ENCODE peak calls at places on chromosomes 2 and 18, in ten cellular contexts. W is C1 segment of cervical spinal cord; Q is naive thymus-derived CD4-positive, alpha-beta T cell; Y is ACHN; V is right cardiac atrium; F is iris pigment epithelial cell; Z is H9; M is activated CD4-positive, alpha-beta T cell treated with anti-CD3 and anti-CD28 coated beads for 1 hour; K is GM12864; S is Karpas-422. H is an unnamed sample.

GRCh38 chr2:223076573-223076972 is 24.6 kb downstream of the KCNE4 start:
- DNase-seq in W (no peak), Q (no peak), Y (no peak), V (no peak), F (peak; percentile 67), Z (no peak), M (no peak), K (no peak), S (no peak), H (no peak)

GRCh38 chr2:28360066-28360741 is 32.5 kb upstream of the FOSL2 start:
- DNase-seq in W (no peak), Q (no peak), Y (no peak), V (peak; percentile 45), F (no peak), Z (no peak), M (no peak), K (no peak), S (no peak), H (no peak)

GRCh38 chr2:215843579-215843978 is 169.8 kb downstream of the MREG start:
- DNase-seq in W (no peak), Q (no peak), Y (peak; percentile 55), V (peak; percentile 53), F (peak; percentile 91), Z (no peak), M (no peak), K (no peak), S (no peak), H (no peak)

GRCh38 chr2:147468963-147469362 is 375.9 kb upstream of the ACVR2A start:
- DNase-seq in W (no peak), Q (no peak), Y (no peak), V (no peak), F (no peak), Z (no peak), M (no peak), K (no peak), S (no peak), H (no peak)

GRCh38 chr2:100992262-100992661 is 9.8 kb upstream of the RPL31 start:
- DNase-seq in W (no peak), Q (no peak), Y (no peak), V (no peak), F (no peak), Z (no peak), M (no peak), K (no peak), S (no peak), H (no peak)

GRCh38 chr2:232418466-232419244 is 12.0 kb downstream of the ALPG start:
- DNase-seq in W (no peak), Q (no peak), Y (no peak), V (no peak), F (peak; percentile 38), Z (no peak), M (no peak), K (no peak), S (no peak), H (no peak)

GRCh38 chr2:207394203-207394741 is 135.5 kb upstream of the CREB1 start:
- DNase-seq in W (no peak), Q (no peak), Y (peak; percentile 25), V (no peak), F (peak; percentile 66), Z (no peak), M (no peak), K (no peak), S (no peak), H (no peak)

GRCh38 chr18:21391074-21391673 is 149.1 kb downstream of the GREB1L start:
- DNase-seq in W (no peak), Q (no peak), Y (peak; percentile 34), V (no peak), F (peak; percentile 67), Z (no peak), M (no peak), K (no peak), S (peak; percentile 43), H (no peak)

GRCh38 chr2:26475037-26475436 is 2.9 kb downstream of the OTOF start:
- DNase-seq in W (no peak), Q (no peak), Y (no peak), V (no peak), F (no peak), Z (no peak), M (no peak), K (no peak), S (no peak), H (no peak)

GRCh38 chr2:29589440-29590103 is 331.8 kb downstream of the ALK start:
- DNase-seq in W (no peak), Q (no peak), Y (no peak), V (no peak), F (no peak), Z (no peak), M (no peak), K (no peak), S (no peak), H (peak; percentile 51)

GRCh38 chr2:216765810-216766259 is 70.5 kb upstream of the IGFBP5 start:
- DNase-seq in W (no peak), Q (no peak), Y (no peak), V (peak; percentile 82), F (no peak), Z (peak; percentile 93), M (no peak), K (no peak), S (no peak), H (peak; percentile 67)

GRCh38 chr18:57864615-57865121 is 61.6 kb upstream of the ATP8B1 start:
- DNase-seq in W (no peak), Q (no peak), Y (no peak), V (no peak), F (no peak), Z (no peak), M (no peak), K (no peak), S (no peak), H (no peak)

GRCh38 chr2:174158003-174158402 is 90.3 kb downstream of the OLA1 start:
- DNase-seq in W (no peak), Q (peak; percentile 18), Y (peak; percentile 68), V (no peak), F (peak; percentile 55), Z (peak; percentile 65), M (no peak), K (peak; percentile 21), S (peak; percentile 89), H (peak; percentile 29)

GRCh38 chr2:95759481-95760246 is 167.9 kb downstream of the TRIM43 start:
- DNase-seq in W (no peak), Q (no peak), Y (no peak), V (no peak), F (no peak), Z (no peak), M (no peak), K (no peak), S (no peak), H (no peak)

H was measured in thyroid gland.